ENCODE peak calls at places on chromosomes 13 and 19, in eight cellular contexts. H, E, T, P, W, V, F and G are unnamed samples.

GRCh38 chr13:49351871-49352270 is 92.0 kb downstream of the CAB39L start:
- DNase-seq in H (peak; percentile 78), E (no peak), T (no peak), P (no peak), W (peak; percentile 20), V (no peak), F (no peak), G (no peak)

GRCh38 chr19:53977429-53977990 is 13.9 kb upstream of the CACNG6 start:
- DNase-seq in H (peak; percentile 93), E (peak; percentile 89), T (peak; percentile 87), P (peak; percentile 69), W (peak; percentile 49), V (peak; percentile 37), F (peak; percentile 96), G (peak; percentile 55)

GRCh38 chr13:53854321-53854720 is 825.7 kb downstream of the OLFM4 start:
- DNase-seq in H (no peak), E (no peak), T (no peak), P (no peak), W (no peak), V (no peak), F (no peak), G (no peak)

GRCh38 chr19:3061214-3062161 is 807 bp downstream of the TLE5 start:
- DNase-seq in H (peak; percentile 25), E (peak; percentile 79), T (no peak), P (peak; percentile 51), W (no peak), V (no peak), F (no peak), G (no peak)

GRCh38 chr13:43444085-43444484 is 342.7 kb downstream of the ENOX1 start:
- DNase-seq in H (no peak), E (peak; percentile 4), T (no peak), P (no peak), W (no peak), V (no peak), F (no peak), G (no peak)

GRCh38 chr19:38290631-38291147 is 13.4 kb upstream of the C19orf33 start:
- DNase-seq in H (peak; percentile 92), E (peak; percentile 93), T (no peak), P (peak; percentile 83), W (peak; percentile 86), V (peak; percentile 74), F (peak; percentile 61), G (peak; percentile 78)

GRCh38 chr19:31674503-31675186 is 325.4 kb upstream of the TSHZ3 start:
- DNase-seq in H (peak; percentile 16), E (peak; percentile 5), T (no peak), P (no peak), W (no peak), V (no peak), F (no peak), G (peak; percentile 47)

GRCh38 chr19:39805120-39805519 is 26.5 kb downstream of the LEUTX start:
- DNase-seq in H (peak; percentile 7), E (peak; percentile 43), T (no peak), P (no peak), W (no peak), V (no peak), F (no peak), G (no peak)

GRCh38 chr13:31824705-31825512 is 85.6 kb downstream of the RXFP2 start:
- DNase-seq in H (peak; percentile 62), E (peak; percentile 60), T (no peak), P (no peak), W (no peak), V (no peak), F (no peak), G (no peak)

GRCh38 chr13:20882206-20882605 is 20.3 kb downstream of the XPO4 start:
- DNase-seq in H (no peak), E (peak; percentile 79), T (no peak), P (no peak), W (no peak), V (no peak), F (no peak), G (peak; percentile 33)

GRCh38 chr13:37995052-37995451 is 125.5 kb upstream of the TRPC4 start:
- DNase-seq in H (peak; percentile 14), E (peak; percentile 1), T (no peak), P (no peak), W (no peak), V (no peak), F (no peak), G (peak; percentile 25)

GRCh38 chr19:41249707-41250423 is 14.3 kb upstream of the HNRNPUL1 start:
- DNase-seq in H (no peak), E (no peak), T (no peak), P (no peak), W (no peak), V (no peak), F (peak; percentile 54), G (peak; percentile 45)

GRCh38 chr13:95264225-95264624 is 37.0 kb downstream of the ABCC4 start:
- DNase-seq in H (no peak), E (no peak), T (no peak), P (no peak), W (no peak), V (no peak), F (no peak), G (no peak)

DNA sequence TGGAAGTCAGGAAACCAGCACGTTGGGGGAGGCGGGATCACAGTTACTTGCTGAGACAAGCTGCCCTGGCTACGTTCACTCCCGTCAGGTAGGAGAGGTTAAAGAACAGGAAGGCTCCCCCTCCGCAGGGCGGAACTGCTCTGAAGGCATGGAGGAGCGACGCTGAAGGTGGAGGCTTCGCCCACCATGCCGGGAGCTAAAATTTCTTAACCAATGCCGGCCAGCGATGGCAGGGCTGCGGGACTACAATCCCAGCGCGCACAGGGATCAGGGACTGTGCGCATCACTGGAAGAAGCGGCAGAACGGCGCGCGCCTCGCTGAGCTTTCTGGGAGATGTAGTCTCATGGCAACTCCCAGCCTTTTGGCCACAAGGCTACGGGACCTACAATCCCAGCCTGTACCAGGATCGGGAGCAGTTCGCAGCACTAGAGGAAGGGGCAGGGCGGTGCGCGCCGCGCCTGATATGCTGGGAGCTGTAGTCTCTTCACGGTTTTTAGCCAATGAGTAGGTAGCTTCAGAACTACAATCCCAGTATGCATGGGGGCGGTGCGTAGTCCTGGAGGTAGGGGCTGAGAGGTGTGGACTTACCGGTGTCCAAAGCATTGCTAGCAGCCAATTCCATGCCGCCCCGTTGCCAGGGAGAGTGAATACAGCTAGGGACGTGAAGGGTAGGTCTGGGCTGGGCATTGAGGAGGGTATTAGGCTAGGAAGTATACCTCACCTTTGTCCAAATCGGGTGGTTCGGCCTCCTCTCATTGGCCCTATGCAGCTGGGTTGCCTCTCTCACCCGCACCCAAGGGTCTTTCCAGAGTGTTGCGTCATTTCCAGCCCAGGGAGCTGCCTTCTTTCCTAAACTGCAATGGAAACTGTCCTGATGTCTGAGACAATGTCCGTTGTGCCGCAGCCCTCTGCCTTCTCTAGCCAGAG is 12.8 kb upstream of the ZNF682 start:
- DNase-seq in H (peak; percentile 98), E (peak; percentile 98), T (peak; percentile 89), P (peak; percentile 98), W (peak; percentile 94), V (peak; percentile 93), F (no peak), G (peak; percentile 98)
- TF ChIP-seq CTCF in H (no peak), E (no peak), T (no peak), P (no peak), W (no peak), V (peak; percentile 5), F (no peak), G (no peak)

GRCh38 chr13:50531917-50532899 is 311.3 kb downstream of the DLEU7 start:
- DNase-seq in H (peak; percentile 69), E (peak; percentile 65), T (no peak), P (no peak), W (no peak), V (no peak), F (peak; percentile 21), G (no peak)
- TF ChIP-seq CTCF in H (peak; percentile 50), E (peak; percentile 36), T (peak; percentile 61), P (peak; percentile 39), W (peak; percentile 64), V (peak; percentile 52), F (peak; percentile 57), G (peak; percentile 65)

GRCh38 chr19:48295458-48295857 is 25.6 kb downstream of the ZNF114 start:
- DNase-seq in H (no peak), E (no peak), T (no peak), P (no peak), W (no peak), V (no peak), F (no peak), G (no peak)

GRCh38 chr19:48287748-48288147 is 17.9 kb downstream of the ZNF114 start:
- DNase-seq in H (no peak), E (no peak), T (no peak), P (no peak), W (no peak), V (no peak), F (no peak), G (no peak)

GRCh38 chr19:48290923-48291700 is 21.2 kb downstream of the ZNF114 start:
- DNase-seq in H (peak; percentile 82), E (peak; percentile 90), T (peak; percentile 69), P (peak; percentile 82), W (no peak), V (no peak), F (peak; percentile 87), G (no peak)

GRCh38 chr19:48292798-48293197 is 22.9 kb downstream of the ZNF114 start:
- DNase-seq in H (peak; percentile 90), E (peak; percentile 92), T (no peak), P (no peak), W (no peak), V (no peak), F (peak; percentile 26), G (no peak)

DNA sequence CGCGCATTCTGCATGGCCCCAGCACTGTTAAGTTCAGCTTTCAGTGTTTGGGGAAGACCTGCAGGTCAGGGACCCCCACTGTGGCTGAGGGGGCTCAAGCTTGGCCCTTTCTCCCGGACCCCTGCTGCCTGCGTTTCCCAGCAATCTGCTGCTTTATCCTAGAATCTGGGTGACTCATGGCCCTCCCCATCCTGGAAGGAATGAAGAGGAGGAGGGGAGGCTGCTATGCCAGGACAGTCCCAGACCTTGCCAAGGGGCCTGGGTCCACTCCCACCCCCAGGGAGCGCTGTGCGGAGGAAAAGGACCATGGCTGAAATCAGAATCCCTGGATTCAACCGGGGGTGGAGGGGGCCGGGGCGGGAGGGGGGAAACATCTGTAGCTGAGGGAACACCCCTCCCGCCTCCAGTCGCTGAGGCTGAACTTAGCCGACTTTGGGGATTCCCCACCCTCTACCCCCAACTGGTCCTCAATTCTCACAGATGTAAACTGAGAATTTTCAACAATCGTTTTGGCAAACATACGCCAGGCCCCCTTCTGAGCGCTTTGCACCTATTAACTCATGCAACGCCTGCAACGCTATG is 20.6 kb downstream of the ZNF114 start:
- DNase-seq in H (peak; percentile 25), E (peak; percentile 67), T (no peak), P (peak; percentile 20), W (no peak), V (no peak), F (peak; percentile 35), G (no peak)
- TF ChIP-seq CTCF in H (no peak), E (peak; percentile 11), T (no peak), P (no peak), W (peak; percentile 37), V (no peak), F (no peak), G (no peak)

DNA sequence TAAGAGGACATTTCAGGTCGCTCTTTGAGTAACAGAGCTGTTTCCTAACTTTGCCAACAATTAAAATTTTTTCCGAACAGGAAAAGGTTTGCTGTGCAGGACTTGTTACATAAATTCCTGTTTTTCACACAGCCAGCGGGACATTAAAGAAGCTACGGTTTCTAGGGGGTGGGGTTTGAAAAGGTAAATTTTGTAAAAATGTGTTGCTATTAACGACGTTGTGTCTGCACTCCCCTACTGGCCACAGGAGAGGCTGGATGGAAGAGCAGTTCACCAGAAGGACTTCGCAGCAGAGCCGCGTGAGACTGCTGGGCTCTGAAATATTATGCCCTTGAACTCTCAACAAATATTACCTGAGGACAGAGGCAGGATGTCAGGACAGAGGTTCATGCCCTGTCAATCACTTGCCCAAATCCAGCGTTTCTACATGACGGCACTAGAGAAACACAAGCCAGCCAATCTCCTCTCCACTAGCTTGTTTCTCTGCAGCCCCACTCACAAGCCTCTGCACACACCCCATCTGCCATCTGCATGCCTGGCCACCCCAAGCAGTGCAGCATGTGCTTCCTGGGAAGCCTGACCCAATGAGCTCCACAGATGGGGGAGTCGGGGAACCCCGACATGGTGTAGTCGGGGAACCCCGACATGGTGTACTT is 102.0 kb downstream of the FOXO1 start:
- DNase-seq in H (no peak), E (no peak), T (no peak), P (no peak), W (no peak), V (no peak), F (no peak), G (no peak)
- TF ChIP-seq CTCF in H (peak; percentile 36), E (no peak), T (no peak), P (no peak), W (no peak), V (no peak), F (no peak), G (peak; percentile 23)